ENCODE peak calls at places on chromosomes 11 and 22, in seven cellular contexts. R is GM12878, I is adrenal gland, X is prostate gland, C is spleen, P is HCT116, J is testis. A is an unnamed sample.
A peak's percentile ranks its signal among the peaks of the same experiment; 100 is the strongest.

GRCh38 chr22:41425704-41426365 is 20.8 kb downstream of the TOB2 start:
- DNase-seq in R (no peak), I (no peak), X (no peak), C (no peak), P (no peak), J (no peak), A (no peak)

GRCh38 chr11:123409456-123409801 is 20.6 kb upstream of the GRAMD1B start:
- DNase-seq in R (peak; percentile 67), I (no peak), X (no peak), C (no peak), P (no peak), J (no peak), A (no peak)

GRCh38 chr11:10490398-10491232 is 35.6 kb downstream of the AMPD3 start:
- DNase-seq in R (no peak), I (peak; percentile 93), X (no peak), C (peak; percentile 76), P (peak; percentile 94), J (peak; percentile 80), A (peak; percentile 51)

GRCh38 chr11:3341298-3341697 is 37.6 kb downstream of the ZNF195 start:
- DNase-seq in R (no peak), I (peak; percentile 48), X (peak; percentile 40), C (no peak), P (peak; percentile 18), J (peak; percentile 68), A (peak; percentile 61)

GRCh38 chr11:10544491-10545470 is 3.8 kb upstream of the RNF141 start:
- DNase-seq in R (no peak), I (no peak), X (no peak), C (peak; percentile 89), P (no peak), J (no peak), A (no peak)

GRCh38 chr11:19905280-19905853 is 192.7 kb downstream of the NAV2 start:
- DNase-seq in R (no peak), I (no peak), X (no peak), C (no peak), P (peak; percentile 23), J (no peak), A (no peak)

GRCh38 chr22:50018608-50019291 is 6.2 kb upstream of the IL17REL start:
- DNase-seq in R (no peak), I (no peak), X (no peak), C (peak; percentile 10), P (no peak), J (no peak), A (no peak)

GRCh38 chr11:119120639-119121007 is 757 bp upstream of the HINFP start:
- DNase-seq in R (no peak), I (no peak), X (no peak), C (no peak), P (no peak), J (peak; percentile 32), A (peak; percentile 43)

GRCh38 chr11:100970273-100971164 is 159.1 kb downstream of the PGR start:
- DNase-seq in R (no peak), I (no peak), X (no peak), C (no peak), P (no peak), J (no peak), A (peak; percentile 56)

GRCh38 chr11:75233688-75234295 is 6.8 kb upstream of the TPBGL start:
- DNase-seq in R (no peak), I (peak; percentile 47), X (no peak), C (no peak), P (no peak), J (peak; percentile 46), A (peak; percentile 51)

GRCh38 chr11:76808158-76808557 is 25.0 kb downstream of the TSKU start:
- DNase-seq in R (no peak), I (no peak), X (no peak), C (peak; percentile 56), P (no peak), J (no peak), A (no peak)

GRCh38 chr11:27770576-27770975 is 70.3 kb upstream of the BDNF start:
- DNase-seq in R (no peak), I (no peak), X (no peak), C (no peak), P (peak; percentile 74), J (no peak), A (no peak)

GRCh38 chr22:21753374-21754111 is 17.9 kb upstream of the YPEL1 start:
- DNase-seq in R (no peak), I (no peak), X (no peak), C (no peak), P (no peak), J (no peak), A (peak; percentile 58)

GRCh38 chr11:62139526-62140301 is 15.9 kb downstream of the INCENP start:
- DNase-seq in R (no peak), I (no peak), X (no peak), C (peak; percentile 46), P (no peak), J (peak; percentile 9), A (no peak)

GRCh38 chr22:44764974-44765373 is 12.6 kb downstream of the ARHGAP8 start:
- DNase-seq in R (no peak), I (no peak), X (no peak), C (peak; percentile 77), P (no peak), J (no peak), A (no peak)

GRCh38 chr11:65558785-65559509 is 788 bp upstream of the LTBP3 start:
- DNase-seq in R (no peak), I (peak; percentile 68), X (no peak), C (peak; percentile 79), P (no peak), J (no peak), A (no peak)

GRCh38 chr22:48897638-48897954 is 930.1 kb downstream of the BRD1 start:
- DNase-seq in R (no peak), I (no peak), X (no peak), C (peak; percentile 63), P (no peak), J (no peak), A (no peak)

GRCh38 chr11:37450613-37451012 is 852.6 kb upstream of the RAG2 start:
- DNase-seq in R (no peak), I (no peak), X (no peak), C (no peak), P (no peak), J (no peak), A (no peak)

GRCh38 chr11:67423466-67423865 is 4.8 kb upstream of the RPS6KB2 start:
- DNase-seq in R (no peak), I (no peak), X (no peak), C (peak; percentile 77), P (no peak), J (no peak), A (no peak)

GRCh38 chr11:119727523-119728081 is 1.4 kb downstream of the NECTIN1 start:
- DNase-seq in R (no peak), I (no peak), X (peak; percentile 37), C (peak; percentile 90), P (no peak), J (no peak), A (no peak)

GRCh38 chr22:41106122-41106968 is 14.0 kb downstream of the EP300 start:
- DNase-seq in R (no peak), I (no peak), X (no peak), C (no peak), P (no peak), J (no peak), A (no peak)

GRCh38 chr11:16613401-16614381 is 124.8 kb upstream of the C11orf58 start:
- DNase-seq in R (no peak), I (peak; percentile 87), X (peak; percentile 81), C (peak; percentile 90), P (peak; percentile 61), J (peak; percentile 94), A (peak; percentile 89)
- TF ChIP-seq POLR2A in R (no peak), I (peak; percentile 30), X (no peak), C (no peak), P (no peak), J (no peak), A (no peak)

DNA sequence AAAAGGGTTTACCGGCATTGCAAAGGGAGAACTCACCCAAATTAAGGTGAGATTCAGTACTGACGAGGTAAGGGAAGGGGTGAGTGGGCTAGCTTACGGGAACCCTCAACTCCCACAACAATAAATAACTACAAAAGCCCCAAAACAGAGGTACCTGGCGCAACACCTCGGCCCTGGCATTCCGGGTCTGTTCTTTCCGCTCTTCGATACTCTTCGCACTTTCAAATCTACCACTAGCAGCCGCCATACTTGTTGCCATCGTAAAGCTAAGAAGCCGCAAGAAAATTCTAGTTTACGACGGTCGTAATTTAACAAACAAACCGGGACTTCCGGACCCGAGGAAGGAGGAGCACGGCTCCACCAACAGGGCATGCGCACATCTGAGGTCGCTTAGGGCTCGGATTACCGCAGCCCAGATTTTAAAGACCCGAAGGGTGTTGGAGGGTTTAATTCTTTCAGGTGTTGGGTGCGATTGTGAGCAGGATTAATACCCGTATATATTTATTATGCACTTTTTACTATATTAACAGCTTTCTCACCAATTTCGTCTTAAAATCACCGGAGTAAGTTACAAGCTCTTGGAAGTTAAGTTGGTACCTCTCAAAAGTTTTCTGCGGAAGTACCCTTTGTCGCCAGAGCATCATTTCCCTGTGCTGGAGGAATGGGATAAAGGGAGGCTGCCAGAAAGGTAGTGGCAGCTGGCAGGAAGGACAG is at the start of gene CWF19L2:
- DNase-seq in R (peak; percentile 93), I (peak; percentile 89), X (peak; percentile 90), C (peak; percentile 94), P (peak; percentile 93), J (peak; percentile 94), A (peak; percentile 95)
- TF ChIP-seq POLR2A in R (peak; percentile 82), I (peak; percentile 39), X (no peak), C (no peak), P (peak; percentile 93), J (peak; percentile 4), A (peak; percentile 87)

GRCh38 chr11:17164361-17165246 is 43.2 kb downstream of the PIK3C2A start:
- DNase-seq in R (no peak), I (no peak), X (no peak), C (no peak), P (no peak), J (no peak), A (peak; percentile 38)

GRCh38 chr11:17163296-17163695 is 44.5 kb downstream of the PIK3C2A start:
- DNase-seq in R (no peak), I (no peak), X (no peak), C (no peak), P (no peak), J (peak; percentile 64), A (peak; percentile 44)

GRCh38 chr11:17163742-17164141 is 44.0 kb downstream of the PIK3C2A start:
- DNase-seq in R (no peak), I (no peak), X (no peak), C (no peak), P (no peak), J (no peak), A (no peak)

GRCh38 chr11:17162376-17162775 is 45.4 kb downstream of the PIK3C2A start:
- DNase-seq in R (no peak), I (no peak), X (no peak), C (no peak), P (no peak), J (no peak), A (no peak)

GRCh38 chr11:17165247-17165890 is 42.4 kb downstream of the PIK3C2A start:
- DNase-seq in R (no peak), I (no peak), X (no peak), C (no peak), P (no peak), J (no peak), A (no peak)
- TF ChIP-seq POLR2A in R (no peak), I (no peak), X (no peak), C (no peak), P (no peak), J (no peak), A (no peak)

GRCh38 chr11:110076388-110076965 is 16.7 kb upstream of the ZC3H12C start:
- DNase-seq in R (no peak), I (no peak), X (no peak), C (no peak), P (no peak), J (no peak), A (peak; percentile 3)
- TF ChIP-seq POLR2A in R (no peak), I (no peak), X (no peak), C (no peak), P (no peak), J (no peak), A (no peak)

A was measured in erythroblast.